ENCODE peak calls at places on chromosomes 2 and 18, in eight cellular contexts. G is right atrium auricular region, L is fibroblast of lung, V is adrenal gland, Z is breast epithelium, Y is IMR-90, B is PC-9, N is GM23338. K is an unnamed sample.

GRCh38 chr2:150832686-150833085 is 345.2 kb upstream of the RND3 start:
- DNase-seq in Y (peak; percentile 19), L (no peak), Z (no peak), N (no peak), V (no peak), B (no peak), G (no peak), K (no peak)

GRCh38 chr2:228690681-228691080 is 509.2 kb upstream of the SPHKAP start:
- DNase-seq in G (no peak), N (no peak), L (no peak), B (no peak), Y (no peak), V (no peak), Z (no peak), K (no peak)

GRCh38 chr2:179311071-179311470 is 46.4 kb upstream of the SESTD1 start:
- DNase-seq in Y (no peak), L (no peak), N (no peak), Z (no peak), G (no peak), B (no peak), V (no peak), K (no peak)

GRCh38 chr2:197286805-197287595 is 23.6 kb downstream of the ANKRD44 start:
- DNase-seq in N (no peak), Y (peak; percentile 97), G (peak; percentile 78), Z (no peak), B (peak; percentile 66), V (peak; percentile 61), L (peak; percentile 95), K (no peak)

GRCh38 chr18:37566479-37567060 is 972 bp upstream of the CELF4 start:
- DNase-seq in Z (no peak), L (no peak), Y (no peak), V (no peak), G (no peak), N (peak; percentile 46), B (no peak), K (no peak)

GRCh38 chr2:579351-579886 is 97.8 kb downstream of the TMEM18 start:
- DNase-seq in Y (no peak), Z (no peak), G (peak; percentile 40), B (peak; percentile 53), L (no peak), N (no peak), V (no peak), K (no peak)

GRCh38 chr2:50952596-50952995 is 79.3 kb downstream of the NRXN1 start:
- DNase-seq in V (no peak), Z (no peak), N (no peak), B (no peak), G (no peak), Y (peak; percentile 67), L (peak; percentile 89), K (no peak)

GRCh38 chr2:167869200-167869599 is 378.2 kb downstream of the STK39 start:
- DNase-seq in L (no peak), B (no peak), N (peak; percentile 25), G (no peak), V (no peak), Y (no peak), Z (no peak), K (no peak)

GRCh38 chr18:49520661-49521145 is 33.7 kb upstream of the C18orf32 start:
- DNase-seq in L (peak; percentile 32), Y (peak; percentile 11), B (no peak), Z (no peak), N (no peak), G (no peak), V (no peak), K (no peak)

GRCh38 chr2:29765711-29766110 is 155.7 kb downstream of the ALK start:
- DNase-seq in L (peak; percentile 48), N (no peak), Z (no peak), Y (peak; percentile 60), G (no peak), B (no peak), V (no peak), K (no peak)

GRCh38 chr2:735670-736218 is 58.5 kb upstream of the TMEM18 start:
- DNase-seq in G (no peak), V (no peak), Y (no peak), L (no peak), N (peak; percentile 64), B (no peak), Z (no peak), K (no peak)

GRCh38 chr2:27873091-27873490 is 17.1 kb downstream of the RBKS start:
- DNase-seq in G (no peak), B (no peak), V (no peak), L (no peak), Y (no peak), Z (no peak), N (no peak), K (no peak)

GRCh38 chr2:175282300-175282699 is 100.8 kb upstream of the ATP5MC3 start:
- DNase-seq in G (no peak), L (peak; percentile 25), Y (peak; percentile 28), V (no peak), Z (no peak), B (no peak), N (peak; percentile 68), K (no peak)

GRCh38 chr18:49691177-49691608 is 122.1 kb downstream of the ACAA2 start:
- DNase-seq in V (no peak), B (peak; percentile 92), Z (no peak), N (no peak), L (peak; percentile 99), G (no peak), Y (peak; percentile 93), K (no peak)

GRCh38 chr18:32438173-32438572 is 32.5 kb downstream of the GAREM1 start:
- DNase-seq in Y (no peak), N (no peak), V (no peak), L (no peak), G (no peak), Z (no peak), B (no peak), K (no peak)

GRCh38 chr18:32439802-32440201 is 30.9 kb downstream of the GAREM1 start:
- DNase-seq in Z (no peak), Y (no peak), B (no peak), G (no peak), V (no peak), L (no peak), N (peak; percentile 74), K (no peak)

GRCh38 chr18:32435631-32436500 is 34.8 kb downstream of the GAREM1 start:
- DNase-seq in B (no peak), Z (no peak), N (no peak), Y (no peak), V (no peak), L (no peak), G (no peak), K (no peak)

GRCh38 chr18:32439241-32439640 is 31.4 kb downstream of the GAREM1 start:
- DNase-seq in N (no peak), L (no peak), Z (no peak), Y (no peak), V (no peak), G (no peak), B (no peak), K (no peak)

GRCh38 chr18:32437080-32437834 is 33.4 kb downstream of the GAREM1 start:
- DNase-seq in V (no peak), Y (no peak), Z (no peak), B (no peak), G (no peak), N (no peak), L (no peak), K (no peak)
- H3K27ac ChIP-seq in V (no peak overlapping the region), Y (no peak overlapping the region), Z (no peak overlapping the region), B (no peak overlapping the region), G (peak overlapping the region; percentile 77), N (no peak overlapping the region), L (no peak overlapping the region), K (no peak overlapping the region)

GRCh38 chr2:196149926-196150325 is 21.5 kb downstream of the STK17B start:
- DNase-seq in B (no peak), N (no peak), Z (no peak), Y (no peak), V (no peak), L (no peak), G (no peak), K (no peak)

GRCh38 chr2:196148736-196149135 is 22.6 kb downstream of the STK17B start:
- DNase-seq in N (no peak), Z (no peak), V (no peak), G (no peak), Y (no peak), B (no peak), L (no peak), K (no peak)

GRCh38 chr2:196159223-196159892 is 12.0 kb downstream of the STK17B start:
- DNase-seq in G (no peak), Z (no peak), N (no peak), L (no peak), B (no peak), Y (no peak), V (no peak), K (no peak)

GRCh38 chr2:196155597-196155996 is 15.8 kb downstream of the STK17B start:
- DNase-seq in N (no peak), V (no peak), G (no peak), L (no peak), Y (no peak), Z (no peak), B (no peak), K (no peak)

DNA sequence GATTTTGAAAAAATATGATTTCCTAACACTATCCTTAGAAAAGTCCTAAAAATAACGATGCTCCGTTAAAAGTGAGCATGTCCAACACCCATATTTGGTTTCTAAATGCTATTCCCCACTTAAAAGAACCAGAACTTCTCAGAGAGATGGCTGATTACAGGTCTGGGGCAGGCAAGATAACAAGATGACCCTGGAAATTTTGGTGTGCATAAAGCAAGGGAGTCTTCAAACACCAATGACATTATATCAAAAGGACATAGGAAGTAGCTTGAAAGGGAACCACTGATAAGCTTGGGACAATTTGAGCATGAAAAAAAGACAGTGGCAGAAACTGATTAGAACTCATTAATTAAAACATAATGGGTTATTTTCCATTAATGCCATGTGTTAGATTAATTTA is 17.9 kb downstream of the STK17B start:
- DNase-seq in Z (no peak), N (no peak), Y (no peak), V (no peak), L (no peak), G (no peak), B (no peak), K (no peak)
- H3K36me3 ChIP-seq in Z (no peaks in the 10 kb centered on the region), N (no peaks in the 10 kb centered on the region), Y (peaks cover 12% of the 10 kb centered on the region), V (no peaks in the 10 kb centered on the region), L (peaks cover 2% of the 10 kb centered on the region), G (no peaks in the 10 kb centered on the region), B (no peaks in the 10 kb centered on the region), K (no peaks in the 10 kb centered on the region)

GRCh38 chr2:120686511-120687168 is 49.0 kb upstream of the GLI2 start:
- DNase-seq in Z (no peak), Y (no peak), G (no peak), V (no peak), B (no peak), N (no peak), L (no peak), K (no peak)
- TF ChIP-seq CTCF in Z (no peak), Y (peak; percentile 18), G (no peak), V (no peak), B (peak; percentile 81), N (peak; percentile 90), L (peak; percentile 63), K (peak; percentile 8)

DNA sequence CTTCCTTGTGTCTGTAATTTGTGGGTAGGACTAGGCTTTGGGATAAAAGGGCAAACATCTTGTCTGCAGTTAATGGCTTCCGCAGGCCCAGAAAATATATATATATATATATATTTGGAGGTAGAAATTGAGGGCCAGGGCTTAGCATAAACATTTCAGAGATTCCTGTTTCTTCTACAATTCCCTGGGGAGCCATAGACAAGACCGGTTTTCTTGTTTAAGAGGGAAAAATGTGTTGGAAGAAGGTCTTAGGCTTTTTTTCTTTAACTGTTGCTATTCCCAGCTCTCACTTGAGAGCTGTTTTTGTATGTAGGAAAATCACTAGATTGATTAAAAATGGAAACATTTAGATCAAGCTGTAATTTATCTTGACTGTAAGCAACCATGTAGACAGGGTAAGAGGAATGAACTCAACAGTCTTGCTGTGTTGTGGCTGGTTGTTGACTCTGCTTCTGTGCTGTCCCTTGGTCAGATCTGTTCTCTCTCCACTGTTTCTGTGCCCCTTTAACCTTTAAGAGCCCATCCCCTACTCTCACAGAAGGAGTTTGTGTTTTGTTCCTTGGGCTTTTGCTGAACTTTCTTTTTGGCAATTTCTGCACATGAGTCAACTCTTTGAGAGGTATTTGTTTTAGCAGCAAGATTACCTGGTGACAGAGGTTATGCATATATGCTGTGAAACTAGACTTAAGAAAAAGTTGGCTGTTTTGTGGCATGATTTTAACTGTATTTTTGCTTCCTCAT is 58.3 kb downstream of the EFEMP1 start:
- DNase-seq in V (no peak), Y (peak; percentile 42), Z (no peak), N (no peak), B (no peak), L (peak; percentile 75), G (no peak), K (no peak)
- H3K27ac ChIP-seq in V (peak overlapping the region; percentile 23), Y (peak overlapping the region; percentile 78), Z (no peak overlapping the region), N (no peak overlapping the region), B (no peak overlapping the region), L (peak overlapping the region; percentile 54), G (peak overlapping the region; percentile 26), K (no peak overlapping the region)

K was measured in esophagus squamous epithelium.